ENCODE peak calls at places on chromosome 9, in five cellular contexts. D, G, Z, Q and N are unnamed samples.
A peak's percentile ranks its signal among the peaks of the same experiment; 100 is the strongest.

GRCh38 chr9:133916159-133916541 is 76.0 kb downstream of the VAV2 start:
- DNase-seq in Q (no peak), G (no peak), D (no peak), Z (no peak), N (no peak)

GRCh38 chr9:121676916-121677315 is 25.5 kb downstream of the DAB2IP start:
- DNase-seq in Q (no peak), G (peak; percentile 14), D (no peak), Z (no peak), N (no peak)

GRCh38 chr9:124635285-124635684 is 128.1 kb upstream of the NR5A1 start:
- DNase-seq in G (no peak), Z (no peak), D (no peak), Q (no peak), N (no peak)

GRCh38 chr9:108050894-108051293 is 561.3 kb upstream of the KLF4 start:
- DNase-seq in D (no peak), Q (no peak), G (no peak), Z (no peak), N (no peak)

GRCh38 chr9:4491621-4491975 is 1.3 kb downstream of the SLC1A1 start:
- DNase-seq in Q (no peak), G (no peak), Z (no peak), D (peak; percentile 53), N (no peak)

GRCh38 chr9:121889990-121890563 is 203.0 kb downstream of the TTLL11 start:
- DNase-seq in G (no peak), Z (peak; percentile 62), D (no peak), Q (peak; percentile 49), N (peak; percentile 49)

GRCh38 chr9:110125207-110125751 is 82.7 kb downstream of the C9orf152 start:
- DNase-seq in Z (peak; percentile 94), Q (peak; percentile 95), D (peak; percentile 78), G (peak; percentile 91), N (peak; percentile 99)

GRCh38 chr9:81562221-81563019 is 126.9 kb downstream of the TLE1 start:
- DNase-seq in D (no peak), G (peak; percentile 66), Q (peak; percentile 72), Z (peak; percentile 82), N (peak; percentile 66)

GRCh38 chr9:31032206-31032605 is 1352.2 kb upstream of the ACO1 start:
- DNase-seq in Z (no peak), Q (no peak), D (no peak), G (no peak), N (no peak)

GRCh38 chr9:4700932-4701331 is 21.6 kb downstream of the CDC37L1 start:
- DNase-seq in Z (no peak), G (no peak), D (no peak), Q (no peak), N (no peak)

GRCh38 chr9:110048976-110049698 is 158.8 kb downstream of the C9orf152 start:
- DNase-seq in Q (peak; percentile 57), D (no peak), G (no peak), Z (no peak), N (peak; percentile 58)

GRCh38 chr9:69173497-69173890 is 583 bp upstream of the TJP2 start:
- DNase-seq in Z (no peak), Q (no peak), G (no peak), D (no peak), N (peak; percentile 74)

GRCh38 chr9:125262217-125262991 is 778 bp downstream of the GAPVD1 start:
- DNase-seq in Z (no peak), D (no peak), G (no peak), Q (peak; percentile 39), N (no peak)

GRCh38 chr9:372143-372542 is 157.5 kb downstream of the DOCK8 start:
- DNase-seq in D (no peak), G (no peak), Z (no peak), Q (no peak), N (no peak)

GRCh38 chr9:121699271-121700164 is 48.1 kb downstream of the DAB2IP start:
- DNase-seq in D (peak; percentile 60), Z (peak; percentile 28), G (peak; percentile 59), Q (peak; percentile 48), N (peak; percentile 40)

GRCh38 chr9:83978992-83979811 is 813 bp downstream of the HNRNPK start:
- DNase-seq in D (peak; percentile 92), G (peak; percentile 89), Q (peak; percentile 88), Z (peak; percentile 77), N (peak; percentile 75)

GRCh38 chr9:77710276-77710675 is 62.2 kb upstream of the GNA14 start:
- DNase-seq in Q (no peak), Z (no peak), G (no peak), D (no peak), N (no peak)

GRCh38 chr9:1909322-1909721 is 105.8 kb upstream of the SMARCA2 start:
- DNase-seq in G (no peak), D (no peak), Q (no peak), Z (no peak), N (no peak)

GRCh38 chr9:121153642-121154041 is 48.0 kb downstream of the RAB14 start:
- DNase-seq in Z (no peak), D (no peak), Q (no peak), G (no peak), N (peak; percentile 15)

GRCh38 chr9:93255994-93256877 is 72.3 kb downstream of the WNK2 start:
- DNase-seq in D (peak; percentile 8), Z (no peak), G (no peak), Q (no peak), N (no peak)

GRCh38 chr9:131566158-131566557 is 20.8 kb downstream of the PRRT1B start:
- DNase-seq in Z (no peak), G (no peak), Q (no peak), D (no peak), N (no peak)

GRCh38 chr9:100216178-100216787 is 117.2 kb downstream of the INVS start:
- DNase-seq in G (peak; percentile 42), D (peak; percentile 54), Q (peak; percentile 76), Z (peak; percentile 75), N (peak; percentile 65)

GRCh38 chr9:78130853-78131252 is 99.2 kb upstream of the GNAQ start:
- DNase-seq in Z (no peak), Q (no peak), G (no peak), D (no peak), N (no peak)

GRCh38 chr9:942805-943580 is 33.5 kb upstream of the DMRT3 start:
- DNase-seq in Z (no peak), D (no peak), G (no peak), Q (no peak), N (no peak)

GRCh38 chr9:124291801-124292396 is 34.1 kb downstream of the NEK6 start:
- DNase-seq in Q (peak; percentile 15), D (peak; percentile 48), G (no peak), Z (no peak), N (no peak)

GRCh38 chr9:77386187-77386586 is 208.9 kb downstream of the VPS13A start:
- DNase-seq in D (no peak), Q (peak; percentile 35), Z (peak; percentile 66), G (peak; percentile 82), N (peak; percentile 10)

GRCh38 chr9:113564804-113565237 is 101.3 kb downstream of the RGS3 start:
- DNase-seq in G (peak; percentile 81), Z (peak; percentile 46), D (peak; percentile 85), Q (peak; percentile 70), N (peak; percentile 54)

GRCh38 chr9:113567361-113568080 is 104.0 kb downstream of the RGS3 start:
- DNase-seq in Q (no peak), D (peak; percentile 15), Z (no peak), G (no peak), N (no peak)

GRCh38 chr9:113568081-113568435 is 104.5 kb downstream of the RGS3 start:
- DNase-seq in G (no peak), Z (no peak), D (peak; percentile 17), Q (no peak), N (no peak)

GRCh38 chr9:113566712-113567071 is 103.2 kb downstream of the RGS3 start:
- DNase-seq in Z (no peak), D (peak; percentile 89), Q (no peak), G (no peak), N (no peak)

GRCh38 chr9:113566011-113566711 is 102.6 kb downstream of the RGS3 start:
- DNase-seq in G (no peak), Z (no peak), D (peak; percentile 21), Q (no peak), N (no peak)
- H3K4me3 ChIP-seq in G (peak overlapping the region; percentile 88), Z (peak overlapping the region; percentile 54), D (no peak overlapping the region), Q (peak overlapping the region; percentile 71), N (peak overlapping the region; percentile 74)

GRCh38 chr9:18793122-18793521 is 239.9 kb downstream of the SAXO1 start:
- DNase-seq in G (no peak), D (no peak), Z (no peak), Q (no peak), N (no peak)

GRCh38 chr9:18786196-18786595 is 246.8 kb downstream of the SAXO1 start:
- DNase-seq in D (no peak), Q (no peak), Z (no peak), G (no peak), N (no peak)

GRCh38 chr9:18788256-18788655 is 244.8 kb downstream of the SAXO1 start:
- DNase-seq in Z (peak; percentile 40), Q (no peak), D (no peak), G (no peak), N (peak; percentile 37)

GRCh38 chr9:18786936-18787658 is 245.9 kb downstream of the SAXO1 start:
- DNase-seq in Z (peak; percentile 25), Q (peak; percentile 57), D (no peak), G (peak; percentile 43), N (peak; percentile 92)

DNA sequence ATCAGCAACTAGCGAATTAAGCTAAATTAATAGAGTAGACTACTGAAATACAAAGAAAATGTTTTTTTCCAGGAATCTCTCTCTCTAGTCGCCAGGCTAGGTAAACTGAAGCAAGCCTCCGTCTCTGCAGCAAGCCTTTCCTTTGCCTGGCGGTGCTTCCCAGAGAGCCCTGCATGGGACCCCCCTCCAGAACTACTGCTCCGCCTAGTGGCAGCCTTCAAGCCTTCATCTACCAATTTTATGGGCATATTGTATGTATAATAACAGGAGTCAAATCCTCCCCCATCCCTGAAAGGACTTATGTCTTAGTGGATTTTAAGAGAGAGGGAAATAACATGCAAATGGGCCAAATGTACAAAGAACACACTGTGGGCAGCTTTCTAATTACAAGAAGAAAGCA is 241.9 kb downstream of the SAXO1 start:
- DNase-seq in Z (no peak), Q (peak; percentile 68), G (no peak), D (no peak), N (no peak)
- TF ChIP-seq CTCF in Z (peak; percentile 18), Q (peak; percentile 76), G (peak; percentile 8), D (peak; percentile 9), N (peak; percentile 13)

DNA sequence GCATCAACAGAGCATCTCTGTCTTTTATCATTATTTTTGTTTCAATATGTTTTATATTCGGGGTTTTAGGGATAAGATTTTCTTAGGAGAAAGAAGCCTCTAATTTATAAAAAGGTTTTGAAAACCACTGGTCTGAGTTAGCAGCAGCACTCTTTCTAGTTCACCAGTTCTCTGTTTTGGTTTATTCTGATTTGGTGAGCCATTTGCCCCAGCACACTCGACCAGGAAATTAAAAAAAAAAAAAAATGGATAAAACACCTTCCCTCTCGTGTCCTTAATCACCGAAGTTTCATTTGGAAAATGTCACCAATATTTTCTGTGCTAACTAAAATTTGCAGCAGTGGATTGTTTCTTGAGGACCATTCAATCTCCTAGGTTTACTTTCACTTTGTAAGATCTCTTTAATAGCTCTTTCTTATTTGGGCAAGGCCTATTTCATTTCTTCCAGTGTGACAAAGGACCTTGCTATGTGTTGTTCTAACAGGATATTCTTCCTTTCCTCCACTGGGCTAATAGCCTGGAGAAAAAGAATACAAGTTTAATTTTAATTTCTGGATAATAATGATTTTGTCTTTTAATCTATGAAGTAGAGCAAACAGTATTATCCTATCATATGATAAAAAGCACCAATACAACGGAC is 57.8 kb upstream of the ANXA1 start:
- DNase-seq in G (peak; percentile 33), D (no peak), Q (peak; percentile 24), Z (peak; percentile 37), N (peak; percentile 56)
- H3K4me3 ChIP-seq in G (peak overlapping the region; percentile 29), D (no peak overlapping the region), Q (no peak overlapping the region), Z (no peak overlapping the region), N (peak overlapping the region; percentile 45)

DNA sequence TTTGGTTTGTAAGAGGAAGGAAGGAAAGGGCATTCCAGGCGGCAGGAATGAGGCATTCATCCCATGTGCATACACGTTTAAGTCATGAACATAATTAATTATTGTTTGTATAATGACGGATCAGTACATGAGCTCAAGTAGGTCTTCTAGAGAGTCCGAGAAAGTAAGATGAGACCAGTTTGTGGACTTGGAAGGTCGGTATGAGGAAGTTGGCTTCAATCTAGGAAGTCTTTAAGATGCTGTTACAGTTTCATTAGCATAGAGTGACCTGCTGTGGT is 2.1 kb downstream of the GTF3C4 start:
- DNase-seq in Z (peak; percentile 41), G (no peak), D (no peak), Q (no peak), N (peak; percentile 6)
- TF ChIP-seq CTCF in Z (no peak), G (peak; percentile 12), D (no peak), Q (no peak), N (no peak)